ENCODE peak calls at places on chromosomes 5 and 9, in ten cellular contexts. E is endothelial cell of umbilical vein, Y is heart right ventricle, J is fibroblast of lung, I is ovary, O is HFF-Myc, W is endothelial cell, T is lower leg skin, N is adrenal gland, Z is lower lobe of right lung. S is an unnamed sample.

GRCh38 chr5:43190755-43191603 is 1.0 kb upstream of the NIM1K start:
- DNase-seq in E (peak; percentile 39), Y (no peak), J (peak; percentile 32), I (no peak), O (no peak), W (peak; percentile 12), T (no peak), N (no peak), Z (no peak), S (no peak)

GRCh38 chr9:130186051-130186450 is 13.8 kb downstream of the NCS1 start:
- DNase-seq in E (peak; percentile 33), Y (no peak), J (no peak), I (no peak), O (no peak), W (no peak), T (no peak), N (no peak), Z (no peak), S (no peak)

GRCh38 chr5:142475102-142475501 is 150.3 kb upstream of the SPRY4 start:
- DNase-seq in E (no peak), Y (no peak), J (no peak), I (no peak), O (no peak), W (no peak), T (no peak), N (no peak), Z (no peak), S (no peak)

GRCh38 chr5:137075163-137075970 is 423.8 kb downstream of the SPOCK1 start:
- DNase-seq in E (peak; percentile 33), Y (peak; percentile 38), J (peak; percentile 39), I (no peak), O (no peak), W (peak; percentile 75), T (peak; percentile 83), N (peak; percentile 94), Z (peak; percentile 74), S (peak; percentile 83)

GRCh38 chr9:101486693-101487442 is 46.8 kb upstream of the RNF20 start:
- DNase-seq in E (peak; percentile 6), Y (peak; percentile 36), J (peak; percentile 69), I (peak; percentile 86), O (no peak), W (peak; percentile 61), T (peak; percentile 91), N (peak; percentile 76), Z (peak; percentile 60), S (peak; percentile 79)

GRCh38 chr5:145825751-145826180 is 9.4 kb downstream of the PRELID2 start:
- DNase-seq in E (peak; percentile 56), Y (no peak), J (peak; percentile 56), I (no peak), O (no peak), W (peak; percentile 8), T (no peak), N (no peak), Z (no peak), S (no peak)

GRCh38 chr5:130805601-130806000 is 359.5 kb downstream of the HINT1 start:
- DNase-seq in E (no peak), Y (no peak), J (no peak), I (no peak), O (no peak), W (no peak), T (no peak), N (no peak), Z (no peak), S (no peak)

GRCh38 chr9:99016681-99017387 is 73.1 kb downstream of the COL15A1 start:
- DNase-seq in E (no peak), Y (no peak), J (no peak), I (no peak), O (no peak), W (no peak), T (no peak), N (no peak), Z (no peak), S (no peak)

GRCh38 chr5:139204196-139204595 is 6.0 kb upstream of the SIL1 start:
- DNase-seq in E (no peak), Y (no peak), J (no peak), I (no peak), O (no peak), W (no peak), T (no peak), N (no peak), Z (no peak), S (no peak)

GRCh38 chr5:126369995-126370731 is 53.0 kb upstream of the GRAMD2B start:
- DNase-seq in E (no peak), Y (no peak), J (no peak), I (no peak), O (no peak), W (no peak), T (no peak), N (no peak), Z (no peak), S (no peak)

GRCh38 chr5:142958933-142959682 is 188.9 kb downstream of the ARHGAP26 start:
- DNase-seq in E (no peak), Y (no peak), J (peak; percentile 68), I (no peak), O (no peak), W (no peak), T (no peak), N (no peak), Z (no peak), S (no peak)

GRCh38 chr5:65525726-65526125 is 37.2 kb downstream of the CENPK start:
- DNase-seq in E (no peak), Y (no peak), J (no peak), I (no peak), O (no peak), W (no peak), T (no peak), N (no peak), Z (no peak), S (no peak)

GRCh38 chr5:112779531-112779930 is 41.8 kb downstream of the APC start:
- DNase-seq in E (no peak), Y (no peak), J (peak; percentile 61), I (no peak), O (no peak), W (no peak), T (no peak), N (no peak), Z (no peak), S (no peak)

DNA sequence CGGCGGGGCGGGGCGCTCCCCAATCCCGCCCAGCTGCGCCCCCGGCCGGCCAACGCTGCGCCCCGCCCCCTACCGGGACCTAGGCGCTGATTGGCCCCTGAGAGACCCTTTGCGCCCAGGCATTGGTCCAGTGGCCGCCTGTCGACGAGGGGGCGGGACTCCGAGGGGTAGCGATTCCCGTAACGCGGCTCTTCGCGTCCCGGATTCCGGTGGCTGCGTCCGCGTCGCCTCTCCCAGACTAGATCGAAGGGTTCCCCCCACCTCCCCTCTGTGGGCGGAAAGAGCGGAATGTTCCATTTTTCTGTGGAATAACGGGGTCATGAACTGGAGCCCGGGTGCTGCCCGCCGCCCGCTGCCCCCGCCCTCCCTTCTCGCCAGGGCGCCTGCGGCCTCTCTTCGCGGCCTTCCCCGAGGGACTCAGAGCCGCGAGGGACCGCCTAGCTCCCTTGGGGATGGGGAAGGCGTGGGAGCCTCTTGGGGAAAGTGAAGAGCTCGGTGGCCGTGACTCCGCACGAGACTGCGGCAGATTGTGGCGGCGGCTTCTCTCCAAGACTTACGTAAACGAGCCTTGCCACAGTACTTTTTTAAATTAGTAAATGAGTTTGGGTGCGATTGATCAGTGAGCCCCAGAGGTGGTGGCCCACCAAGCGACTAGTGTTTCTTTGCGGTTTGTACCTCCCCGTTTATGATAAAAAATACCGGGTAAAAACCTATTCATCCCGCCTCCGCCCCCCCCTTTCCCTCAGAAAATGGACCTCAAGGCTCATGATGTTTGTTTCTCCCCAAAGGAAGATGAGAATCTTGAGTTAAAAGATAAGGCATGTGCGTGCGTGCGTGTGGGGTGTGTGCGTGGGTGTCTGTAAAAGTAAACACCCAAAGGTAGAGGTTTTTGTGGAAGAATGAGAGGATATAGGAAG is 493 bp upstream of the IL6ST start:
- DNase-seq in E (peak; percentile 99), Y (peak; percentile 98), J (peak; percentile 95), I (peak; percentile 98), O (peak; percentile 89), W (peak; percentile 98), T (peak; percentile 99), N (peak; percentile 99), Z (peak; percentile 97), S (peak; percentile 99)
- TF ChIP-seq CTCF in E (no peak), Y (peak; percentile 22), J (no peak), I (peak; percentile 40), O (no peak), W (peak; percentile 38), T (peak; percentile 30), N (peak; percentile 10), Z (peak; percentile 30), S (no peak)

DNA sequence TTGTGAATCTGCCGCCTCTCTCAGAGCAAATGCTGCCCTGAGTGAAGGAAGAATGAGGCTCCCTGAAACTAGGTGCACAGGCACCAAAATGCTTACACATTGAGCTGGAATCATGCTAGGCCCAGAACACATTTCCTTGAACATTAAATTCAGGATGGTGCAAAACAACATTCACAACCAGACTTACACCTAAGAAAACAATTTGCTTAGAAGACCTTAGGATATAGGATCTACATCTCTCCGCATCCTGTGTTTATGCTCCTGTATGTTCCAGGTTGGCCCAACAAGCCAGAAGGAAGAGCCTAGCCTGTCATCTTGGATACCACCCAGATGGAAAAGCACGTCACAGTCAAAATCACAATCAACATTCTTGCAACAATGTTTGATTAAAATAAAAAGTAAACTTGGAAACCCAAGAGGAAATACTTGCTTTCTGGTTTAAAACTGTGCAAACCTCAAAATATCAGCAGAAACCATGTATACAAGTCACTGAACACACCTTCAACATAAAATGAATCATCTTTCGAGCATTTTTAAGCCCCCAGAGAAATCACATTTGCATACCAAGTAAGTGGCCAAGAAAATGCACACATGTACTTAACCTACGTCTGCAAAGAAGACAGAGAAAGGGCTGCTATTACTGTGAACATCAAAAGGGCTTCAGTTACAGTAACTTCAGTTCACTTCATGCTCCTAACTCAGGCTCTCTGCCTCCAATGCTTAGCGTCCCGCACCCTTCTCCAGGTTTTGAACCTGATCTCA is 1.6 kb downstream of the ENC1 start:
- DNase-seq in E (peak; percentile 65), Y (no peak), J (peak; percentile 77), I (no peak), O (no peak), W (no peak), T (no peak), N (no peak), Z (no peak), S (no peak)
- TF ChIP-seq CTCF in E (no peak), Y (no peak), J (no peak), I (no peak), O (no peak), W (no peak), T (no peak), N (no peak), Z (no peak), S (no peak)

GRCh38 chr5:115377468-115378217 is 81.2 kb upstream of the CCDC112 start:
- DNase-seq in E (peak; percentile 51), Y (peak; percentile 24), J (peak; percentile 93), I (no peak), O (peak; percentile 67), W (no peak), T (no peak), N (no peak), Z (no peak), S (no peak)
- TF ChIP-seq CTCF in E (no peak), Y (peak; percentile 45), J (peak; percentile 45), I (no peak), O (peak; percentile 23), W (no peak), T (no peak), N (no peak), Z (peak; percentile 22), S (peak; percentile 27)

DNA sequence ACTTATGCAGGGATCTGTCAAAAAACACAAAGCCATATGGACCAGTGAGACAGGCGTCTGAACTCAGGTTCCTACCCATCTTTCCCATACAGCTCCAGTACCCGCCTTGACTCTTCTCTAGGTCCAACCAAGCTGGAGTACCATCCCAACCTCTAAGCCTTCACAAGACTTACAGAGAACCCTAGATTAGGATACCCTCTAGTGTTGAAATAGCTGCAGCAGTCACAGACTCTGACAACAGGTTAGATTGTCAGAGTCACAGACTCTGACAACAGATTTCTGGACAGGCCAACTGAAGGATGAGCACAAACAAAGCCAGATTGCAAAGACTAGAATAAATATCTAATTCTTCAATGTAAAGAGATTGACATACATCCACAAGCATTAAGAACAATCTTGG is 266.1 kb downstream of the GRIA1 start:
- DNase-seq in E (no peak), Y (no peak), J (peak; percentile 2), I (no peak), O (no peak), W (no peak), T (no peak), N (no peak), Z (no peak), S (no peak)
- TF ChIP-seq CTCF in E (no peak), Y (no peak), J (peak; percentile 27), I (no peak), O (peak; percentile 35), W (no peak), T (no peak), N (no peak), Z (no peak), S (no peak)

S was measured in upper lobe of right lung.